ENCODE peak calls at places on chromosomes 2 and 18, in four cellular contexts. One of them, this sample, is unnamed.
A peak's percentile ranks its signal among the peaks of the same experiment; 100 is the strongest.

GRCh38 chr2:197803033-197803444 is 1.4 kb upstream of the PLCL1 start:
- DNase-seq in foreskin keratinocyte: peak; percentile 20
- DNase-seq in left lobe of liver: no peak
- DNase-seq in fibroblast of mammary gland: peak; percentile 66
- DNase-seq in this sample: no peak

GRCh38 chr2:67169417-67170140 is 227.6 kb upstream of the ETAA1 start:
- DNase-seq in foreskin keratinocyte: peak; percentile 75
- DNase-seq in left lobe of liver: no peak
- DNase-seq in fibroblast of mammary gland: peak; percentile 72
- DNase-seq in this sample: no peak

GRCh38 chr18:50750546-50750945 is 69.3 kb downstream of the MRO start:
- DNase-seq in left lobe of liver: no peak
- DNase-seq in foreskin keratinocyte: no peak
- DNase-seq in fibroblast of mammary gland: no peak
- DNase-seq in this sample: peak; percentile 18

GRCh38 chr2:10813085-10813748 is 632 bp upstream of the PDIA6 start:
- DNase-seq in left lobe of liver: no peak
- DNase-seq in fibroblast of mammary gland: no peak
- DNase-seq in foreskin keratinocyte: no peak
- DNase-seq in this sample: no peak

GRCh38 chr18:72869786-72870185 is 2.0 kb upstream of the NETO1 start:
- DNase-seq in foreskin keratinocyte: no peak
- DNase-seq in left lobe of liver: no peak
- DNase-seq in fibroblast of mammary gland: no peak
- DNase-seq in this sample: no peak

GRCh38 chr18:49728542-49728941 is 84.8 kb downstream of the ACAA2 start:
- DNase-seq in fibroblast of mammary gland: peak; percentile 69
- DNase-seq in foreskin keratinocyte: peak; percentile 48
- DNase-seq in left lobe of liver: peak; percentile 59
- DNase-seq in this sample: no peak

GRCh38 chr2:174012347-174013309 is 47.5 kb upstream of the SP3 start:
- DNase-seq in left lobe of liver: no peak
- DNase-seq in foreskin keratinocyte: peak; percentile 34
- DNase-seq in fibroblast of mammary gland: peak; percentile 75
- DNase-seq in this sample: peak; percentile 83

GRCh38 chr2:162890690-162891311 is 52.2 kb upstream of the KCNH7 start:
- DNase-seq in fibroblast of mammary gland: peak; percentile 67
- DNase-seq in left lobe of liver: peak; percentile 45
- DNase-seq in foreskin keratinocyte: peak; percentile 65
- DNase-seq in this sample: no peak

GRCh38 chr2:75798624-75799023 is 87.9 kb upstream of the GCFC2 start:
- DNase-seq in fibroblast of mammary gland: no peak
- DNase-seq in left lobe of liver: no peak
- DNase-seq in foreskin keratinocyte: no peak
- DNase-seq in this sample: no peak

GRCh38 chr2:223113161-223113560 is 61.2 kb downstream of the KCNE4 start:
- DNase-seq in foreskin keratinocyte: no peak
- DNase-seq in left lobe of liver: no peak
- DNase-seq in fibroblast of mammary gland: peak; percentile 43
- DNase-seq in this sample: no peak

This sample was measured in right atrium auricular region.